ENCODE peak calls at places on chromosomes 11 and 22, in four cellular contexts. C is tibial artery, T is thoracic aorta, D is left ventricle myocardium inferior. O is an unnamed sample.

GRCh38 chr11:75346912-75347647 is 4.4 kb downstream of the ARRB1 start:
- DNase-seq in C (peak; percentile 77), T (no peak), D (peak; percentile 51), O (peak; percentile 76)

GRCh38 chr11:65954771-65955170 is 6.8 kb upstream of the SART1 start:
- DNase-seq in C (no peak), T (no peak), D (no peak), O (no peak)

GRCh38 chr22:28027453-28028448 is 108.7 kb upstream of the PITPNB start:
- DNase-seq in C (no peak), T (no peak), D (no peak), O (peak; percentile 58)

GRCh38 chr11:118343248-118343647 is 743 bp upstream of the CD3D start:
- DNase-seq in C (no peak), T (no peak), D (no peak), O (no peak)

GRCh38 chr11:2096001-2096918 is 42.9 kb downstream of the IGF2 start:
- DNase-seq in C (no peak), T (no peak), D (no peak), O (no peak)

GRCh38 chr11:82792822-82793569 is 59.3 kb upstream of the FAM181B start:
- DNase-seq in C (no peak), T (no peak), D (no peak), O (no peak)

GRCh38 chr11:92380882-92381281 is 156.3 kb downstream of the FAT3 start:
- DNase-seq in C (no peak), T (no peak), D (no peak), O (no peak)

GRCh38 chr22:39097098-39098020 is at the start of gene APOBEC3H:
- DNase-seq in C (no peak), T (no peak), D (no peak), O (no peak)

GRCh38 chr22:45537734-45538181 is 35.1 kb downstream of the FBLN1 start:
- DNase-seq in C (peak; percentile 93), T (no peak), D (peak; percentile 46), O (peak; percentile 89)

GRCh38 chr11:28472904-28473303 is 364.7 kb downstream of the METTL15 start:
- DNase-seq in C (no peak), T (no peak), D (no peak), O (no peak)

GRCh38 chr11:69383946-69384547 is 90.1 kb downstream of the MYEOV start:
- DNase-seq in C (peak; percentile 32), T (no peak), D (no peak), O (no peak)
- H3K9me3 ChIP-seq in C (peaks cover 13% of the 10 kb centered on the region), T (peaks cover 3% of the 10 kb centered on the region), D (peaks cover 17% of the 10 kb centered on the region), O (no peaks in the 10 kb centered on the region)

DNA sequence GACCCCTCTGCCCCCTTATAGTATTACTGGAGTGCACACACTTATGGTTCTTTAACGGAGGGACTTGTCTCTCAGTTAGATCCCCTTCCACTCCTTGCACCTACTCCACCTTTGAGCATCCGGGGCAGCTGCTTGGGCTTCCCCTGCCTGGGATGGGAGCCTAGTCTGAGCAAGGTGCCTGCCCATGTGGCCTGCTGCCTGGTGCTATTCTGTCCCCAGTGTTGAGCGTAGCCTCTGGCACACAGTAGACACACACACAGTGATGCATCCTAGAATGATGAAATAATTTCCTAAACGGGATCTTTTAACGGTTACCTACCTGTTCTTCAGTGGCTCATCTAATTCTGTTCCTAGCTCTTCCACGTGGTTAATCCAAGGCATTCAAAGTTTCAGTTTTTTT is 22.4 kb downstream of the PPFIA1 start:
- DNase-seq in C (no peak), T (no peak), D (no peak), O (no peak)
- H3K36me3 ChIP-seq in C (peaks cover 5% of the 10 kb centered on the region), T (peaks cover 9% of the 10 kb centered on the region), D (peaks cover 19% of the 10 kb centered on the region), O (no peaks in the 10 kb centered on the region)

DNA sequence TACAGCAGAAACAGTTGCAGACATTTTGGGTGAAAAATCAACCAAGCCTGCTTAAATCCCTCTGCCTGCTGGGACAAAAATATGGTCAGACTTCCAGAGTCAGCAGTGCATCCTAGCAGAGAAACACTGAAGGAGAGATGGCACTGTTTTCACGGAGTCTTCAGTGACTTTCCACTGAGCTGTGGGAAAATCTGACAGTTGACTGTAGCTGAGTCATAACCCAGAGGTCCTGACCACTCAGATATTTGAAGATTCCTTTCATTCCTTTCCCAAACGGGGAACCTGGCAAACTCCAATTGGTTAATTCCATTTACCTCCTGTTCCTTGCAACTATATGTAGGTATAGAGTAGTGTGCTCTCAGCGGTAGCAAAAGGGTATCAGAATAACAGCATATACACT is 20.9 kb upstream of the UPB1 start:
- DNase-seq in C (no peak), T (no peak), D (no peak), O (no peak)
- TF ChIP-seq CTCF in C (no peak), T (no peak), D (no peak), O (no peak)

DNA sequence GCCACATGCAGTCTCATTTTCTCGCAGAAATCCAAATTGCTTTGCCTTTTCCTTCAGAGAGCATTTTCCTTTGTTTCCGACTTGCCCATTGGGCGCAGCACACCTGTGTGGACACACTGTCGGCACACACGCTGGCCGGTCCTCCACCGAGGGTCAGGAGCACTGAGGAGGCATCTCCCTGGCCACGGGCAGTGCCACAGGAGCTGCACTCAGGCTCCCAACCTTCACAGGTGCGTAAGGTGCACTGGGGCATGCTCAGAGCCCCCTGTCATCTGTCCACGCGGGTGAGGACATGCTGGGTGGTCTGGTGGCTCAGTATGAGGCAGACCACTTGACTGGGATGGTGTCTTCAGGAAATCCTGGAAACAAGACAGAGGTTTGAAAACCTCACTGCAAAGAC is 779.1 kb downstream of the BRD1 start:
- DNase-seq in C (peak; percentile 48), T (no peak), D (no peak), O (no peak)
- H3K9me3 ChIP-seq in C (no peaks in the 10 kb centered on the region), T (no peaks in the 10 kb centered on the region), D (no peaks in the 10 kb centered on the region), O (no peaks in the 10 kb centered on the region)

DNA sequence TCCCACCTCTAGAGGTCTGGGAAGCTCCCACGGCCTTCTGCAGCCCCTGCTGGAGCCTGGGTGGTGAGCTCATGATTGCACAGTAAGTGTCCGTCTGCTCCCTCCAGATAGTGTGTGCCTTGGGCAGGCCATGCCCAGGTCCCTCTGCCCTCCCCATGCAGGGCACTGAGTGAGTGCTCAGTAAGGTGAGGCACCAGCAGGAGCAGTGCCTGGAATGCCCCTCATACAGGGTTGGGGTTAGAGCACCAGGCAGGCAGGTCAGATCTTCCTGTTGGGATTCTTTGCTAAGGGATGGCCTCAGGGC is 50.3 kb downstream of the NAT10 start:
- DNase-seq in C (no peak), T (no peak), D (no peak), O (no peak)
- H3K36me3 ChIP-seq in C (peaks cover 6% of the 10 kb centered on the region), T (peaks cover 31% of the 10 kb centered on the region), D (peaks cover 42% of the 10 kb centered on the region), O (peaks cover 83% of the 10 kb centered on the region)

GRCh38 chr11:134611537-134611936 is 199.5 kb upstream of the B3GAT1 start:
- DNase-seq in C (peak; percentile 42), T (no peak), D (no peak), O (no peak)
- TF ChIP-seq CTCF in C (no peak), T (no peak), D (no peak), O (no peak)

DNA sequence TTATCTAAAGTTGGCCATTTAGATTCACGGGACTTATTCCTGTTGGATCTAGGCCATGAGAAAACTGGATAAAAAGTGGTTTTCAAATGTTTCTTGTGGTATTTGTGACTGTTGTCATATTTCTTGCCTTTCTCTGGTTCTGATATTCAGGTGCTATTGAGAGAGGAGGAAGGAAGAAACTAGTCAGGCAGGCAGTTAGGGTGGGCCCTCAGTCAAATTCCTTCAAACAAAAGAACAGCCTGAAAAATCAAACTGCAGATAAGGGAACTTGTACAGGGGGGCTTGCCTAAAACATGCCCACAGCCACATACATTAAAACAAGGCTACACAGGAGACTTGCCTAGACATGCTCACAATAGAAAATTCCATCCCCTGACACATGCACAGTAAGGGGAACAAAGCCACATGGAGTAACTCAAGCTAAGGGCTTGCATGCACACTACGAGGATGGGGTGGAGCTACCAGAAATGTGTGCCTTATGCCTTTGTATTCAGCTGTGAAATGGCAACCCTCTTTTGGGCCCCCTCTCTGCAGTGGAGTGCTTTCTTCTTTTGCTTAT is 18.2 kb downstream of the NCR3LG1 start:
- DNase-seq in C (no peak), T (no peak), D (no peak), O (no peak)
- H3K9me3 ChIP-seq in C (peaks cover 53% of the 10 kb centered on the region), T (peaks cover 38% of the 10 kb centered on the region), D (peaks cover 64% of the 10 kb centered on the region), O (peaks cover 13% of the 10 kb centered on the region)

GRCh38 chr11:61350803-61351202 is 10.9 kb downstream of the CYB561A3 start:
- DNase-seq in C (no peak), T (no peak), D (no peak), O (no peak)

GRCh38 chr11:61349189-61349751 is 12.4 kb downstream of the CYB561A3 start:
- DNase-seq in C (no peak), T (no peak), D (no peak), O (no peak)

GRCh38 chr11:61347916-61348461 is 13.7 kb downstream of the CYB561A3 start:
- DNase-seq in C (no peak), T (no peak), D (no peak), O (peak; percentile 69)

GRCh38 chr11:61350336-61350735 is 11.3 kb downstream of the CYB561A3 start:
- DNase-seq in C (no peak), T (no peak), D (no peak), O (no peak)

GRCh38 chr11:61349916-61350315 is 11.8 kb downstream of the CYB561A3 start:
- DNase-seq in C (no peak), T (no peak), D (no peak), O (no peak)
- H3K36me3 ChIP-seq in C (peaks cover 36% of the 10 kb centered on the region), T (peaks cover 19% of the 10 kb centered on the region), D (peaks cover 53% of the 10 kb centered on the region), O (peaks cover 46% of the 10 kb centered on the region)

O was measured in right atrium auricular region.